ENCODE peak calls at places on chromosomes 11 and 22, in nine cellular contexts. B is NT2/D1; Y is CD8-positive, alpha-beta memory T cell; H is upper lobe of left lung; Z is endodermal cell; U is CD8-positive, alpha-beta T cell; O is WERI-Rb-1; G is CD4-positive, alpha-beta T cell; C is breast epithelium. L is an unnamed sample. For H3K9me3, the result is how much of the 10 kb centered on the place peaks cover.

GRCh38 chr11:12677131-12677530 is 2.9 kb downstream of the TEAD1 start:
- DNase-seq in B (no peak), Y (no peak), H (no peak), Z (peak), U (no peak), O (no peak), G (no peak), C (peak), L (no peak)

GRCh38 chr11:102241026-102241425 is 76.3 kb upstream of the BIRC3 start:
- DNase-seq in B (no peak), Y (no peak), H (no peak), Z (no peak), U (no peak), O (no peak), G (no peak), C (no peak), L (no peak)

GRCh38 chr11:59173080-59173963 is 1.4 kb downstream of the DTX4 start:
- DNase-seq in B (no peak), Y (no peak), H (peak), Z (peak), U (no peak), O (peak), G (no peak), C (peak), L (peak)

GRCh38 chr22:43399980-43400358 is 11.8 kb upstream of the MPPED1 start:
- DNase-seq in B (no peak), Y (no peak), H (no peak), Z (no peak), U (no peak), O (no peak), G (no peak), C (no peak), L (no peak)

GRCh38 chr11:16839821-16840220 is 101.4 kb downstream of the C11orf58 start:
- DNase-seq in B (no peak), Y (no peak), H (no peak), Z (no peak), U (no peak), O (no peak), G (no peak), C (no peak), L (no peak)

GRCh38 chr11:46972343-46972742 is 35.8 kb downstream of the CSTPP1 start:
- DNase-seq in B (no peak), Y (no peak), H (no peak), Z (no peak), U (no peak), O (no peak), G (no peak), C (no peak), L (no peak)

GRCh38 chr11:14015711-14016110 is 53.2 kb downstream of the SPON1 start:
- DNase-seq in B (peak), Y (no peak), H (no peak), Z (peak), U (no peak), O (peak), G (no peak), C (no peak), L (no peak)

GRCh38 chr11:91156041-91156440 is 933.2 kb upstream of the CHORDC1 start:
- DNase-seq in B (no peak), Y (no peak), H (no peak), Z (no peak), U (no peak), O (no peak), G (no peak), C (no peak), L (no peak)

GRCh38 chr11:61294717-61295595 is at the start of gene VWCE:
- DNase-seq in B (peak), Y (peak), H (peak), Z (peak), U (peak), O (peak), G (peak), C (no peak), L (no peak)

GRCh38 chr11:102886999-102887398 is 12.2 kb upstream of the MMP12 start:
- DNase-seq in B (no peak), Y (no peak), H (no peak), Z (no peak), U (no peak), O (no peak), G (no peak), C (no peak), L (no peak)

GRCh38 chr11:57458410-57459111 is 1.8 kb upstream of the RTN4RL2 start:
- DNase-seq in B (no peak), Y (peak), H (peak), Z (peak), U (peak), O (peak), G (peak), C (no peak), L (no peak)

GRCh38 chr11:114354076-114354475 is 46.2 kb downstream of the C11orf71 start:
- DNase-seq in B (no peak), Y (no peak), H (no peak), Z (no peak), U (no peak), O (no peak), G (no peak), C (no peak), L (no peak)

GRCh38 chr11:61480936-61481335 is 27.6 kb upstream of the LRRC10B start:
- DNase-seq in B (peak), Y (no peak), H (no peak), Z (peak), U (no peak), O (peak), G (no peak), C (no peak), L (no peak)

GRCh38 chr11:97610854-97611253 is 1221.0 kb downstream of the JRKL start:
- DNase-seq in B (no peak), Y (no peak), H (no peak), Z (no peak), U (no peak), O (no peak), G (no peak), C (no peak), L (no peak)

GRCh38 chr11:28679795-28680194 is 571.6 kb downstream of the METTL15 start:
- DNase-seq in B (no peak), Y (no peak), H (no peak), Z (no peak), U (no peak), O (no peak), G (no peak), C (no peak), L (no peak)

GRCh38 chr11:2178906-2179494 is 7.4 kb upstream of the TH start:
- DNase-seq in B (no peak), Y (no peak), H (peak), Z (no peak), U (no peak), O (no peak), G (no peak), C (no peak), L (no peak)

GRCh38 chr22:34943830-34944229 is 122.1 kb upstream of the ISX start:
- DNase-seq in B (no peak), Y (no peak), H (no peak), Z (no peak), U (no peak), O (no peak), G (no peak), C (no peak), L (no peak)

GRCh38 chr11:116312560-116313340 is 460.0 kb downstream of the BUD13 start:
- DNase-seq in B (no peak), Y (no peak), H (peak), Z (no peak), U (no peak), O (peak), G (no peak), C (peak), L (peak)

GRCh38 chr11:11748706-11749365 is 92.9 kb upstream of the USP47 start:
- DNase-seq in B (no peak), Y (no peak), H (no peak), Z (no peak), U (no peak), O (no peak), G (no peak), C (no peak), L (no peak)

GRCh38 chr11:125167292-125167953 is 2.9 kb downstream of the PKNOX2 start:
- DNase-seq in B (peak), Y (no peak), H (peak), Z (peak), U (no peak), O (peak), G (no peak), C (no peak), L (no peak)

GRCh38 chr11:34166806-34167740 is 61.6 kb downstream of the NAT10 start:
- DNase-seq in B (no peak), Y (no peak), H (no peak), Z (no peak), U (no peak), O (no peak), G (no peak), C (no peak), L (no peak)

GRCh38 chr11:202490-202889 is 4.7 kb downstream of the BET1L start:
- DNase-seq in B (no peak), Y (no peak), H (no peak), Z (peak), U (no peak), O (no peak), G (peak), C (no peak), L (peak)

GRCh38 chr11:119712006-119712405 is 17.0 kb downstream of the NECTIN1 start:
- DNase-seq in B (no peak), Y (no peak), H (no peak), Z (no peak), U (no peak), O (no peak), G (no peak), C (no peak), L (no peak)

GRCh38 chr22:19756288-19757128 is 4.1 kb upstream of the TBX1 start:
- DNase-seq in B (no peak), Y (peak), H (peak), Z (peak), U (peak), O (peak), G (peak), C (peak), L (no peak)

GRCh38 chr11:28347351-28347750 is 239.2 kb downstream of the METTL15 start:
- DNase-seq in B (no peak), Y (no peak), H (no peak), Z (no peak), U (no peak), O (no peak), G (no peak), C (no peak), L (no peak)

GRCh38 chr11:57982763-57983162 is 40.9 kb upstream of the OR9Q1 start:
- DNase-seq in B (no peak), Y (no peak), H (no peak), Z (no peak), U (no peak), O (no peak), G (no peak), C (no peak), L (no peak)

GRCh38 chr11:45921561-45922424 is 663 bp upstream of the LARGE2 start:
- DNase-seq in B (no peak), Y (no peak), H (peak), Z (peak), U (no peak), O (peak), G (no peak), C (peak), L (no peak)

GRCh38 chr11:35618497-35619029 is 303 bp downstream of the FJX1 start:
- DNase-seq in B (no peak), Y (no peak), H (no peak), Z (peak), U (no peak), O (peak), G (no peak), C (no peak), L (no peak)

GRCh38 chr22:21972293-21972779 is 10.3 kb downstream of the TOP3B start:
- DNase-seq in B (no peak), Y (peak), H (peak), Z (peak), U (peak), O (peak), G (peak), C (no peak), L (no peak)

GRCh38 chr11:7473702-7474101 is 11.6 kb upstream of the OLFML1 start:
- DNase-seq in B (no peak), Y (no peak), H (no peak), Z (no peak), U (no peak), O (no peak), G (no peak), C (no peak), L (no peak)

GRCh38 chr22:40578171-40578570 is 58.3 kb downstream of the MRTFA start:
- DNase-seq in B (no peak), Y (no peak), H (no peak), Z (no peak), U (no peak), O (no peak), G (no peak), C (no peak), L (no peak)

DNA sequence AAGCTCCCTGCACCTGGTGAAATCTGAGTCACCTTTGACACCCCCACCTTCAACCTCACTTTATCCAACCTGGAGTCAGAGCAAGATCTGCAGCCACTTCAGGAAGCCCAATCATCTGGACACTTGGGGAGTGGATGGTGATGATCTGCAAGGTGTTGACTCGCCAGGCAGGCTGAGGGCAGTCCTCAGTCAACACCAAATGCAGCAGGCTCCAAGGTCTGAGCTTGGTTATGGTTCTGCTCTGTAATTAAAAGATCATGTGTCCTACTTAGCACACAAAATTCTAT is 446.9 kb downstream of the BRD1 start:
- DNase-seq in B (no peak), Y (no peak), H (no peak), Z (peak), U (no peak), O (no peak), G (no peak), C (no peak), L (no peak)
- H3K9me3 ChIP-seq in B (under half), Y (under half), H (under half), Z (under half), U (under half), O (under half), G (under half), C (under half), L (under half)

GRCh38 chr22:49088801-49089791 is 738.6 kb downstream of the BRD1 start:
- DNase-seq in B (no peak), Y (no peak), H (no peak), Z (no peak), U (no peak), O (no peak), G (no peak), C (no peak), L (peak)
- H3K9me3 ChIP-seq in B (under half), Y (under half), H (under half), Z (under half), U (under half), O (under half), G (under half), C (under half), L (under half)

DNA sequence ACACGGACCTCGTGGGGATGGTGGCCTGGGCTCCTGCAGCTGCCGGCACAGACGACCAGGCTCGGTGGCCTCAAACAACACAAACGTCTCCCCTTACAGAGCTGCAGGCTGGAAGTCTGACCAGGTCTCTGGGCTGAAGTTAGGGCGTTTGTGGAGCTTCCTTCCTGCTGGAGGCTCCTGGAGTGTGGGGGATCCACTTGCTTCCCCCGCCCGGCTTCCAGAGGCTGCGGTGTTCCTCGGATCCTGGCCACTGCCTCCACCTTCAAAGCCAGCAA is 313.5 kb downstream of the CTTN start:
- DNase-seq in B (no peak), Y (no peak), H (no peak), Z (no peak), U (no peak), O (no peak), G (no peak), C (no peak), L (no peak)
- H3K9me3 ChIP-seq in B (under half), Y (under half), H (under half), Z (under half), U (under half), O (under half), G (under half), C (under half), L (under half)

DNA sequence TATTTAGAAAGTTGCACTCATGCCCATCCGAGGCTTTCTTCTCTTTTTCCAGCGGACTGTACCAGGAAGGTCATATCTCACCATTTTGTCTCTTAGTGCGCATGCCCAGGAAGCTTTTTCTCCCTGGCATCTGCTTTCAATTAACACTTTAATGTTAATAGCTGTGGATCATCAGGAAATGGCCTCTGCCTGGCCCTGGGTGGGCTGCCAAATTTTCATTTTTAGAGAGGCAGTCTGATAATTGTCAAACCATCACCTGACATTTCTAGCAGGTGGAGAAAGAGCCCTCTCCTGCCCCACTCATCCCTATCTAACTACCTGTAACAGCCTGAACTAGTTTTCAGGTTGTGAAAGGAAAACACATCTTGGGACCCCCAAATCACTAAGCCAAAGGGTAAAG is 257.4 kb upstream of the LRRC4C start:
- DNase-seq in B (no peak), Y (no peak), H (no peak), Z (no peak), U (no peak), O (no peak), G (no peak), C (no peak), L (no peak)
- H3K9me3 ChIP-seq in B (under half), Y (under half), H (under half), Z (under half), U (under half), O (under half), G (under half), C (under half), L (under half)

DNA sequence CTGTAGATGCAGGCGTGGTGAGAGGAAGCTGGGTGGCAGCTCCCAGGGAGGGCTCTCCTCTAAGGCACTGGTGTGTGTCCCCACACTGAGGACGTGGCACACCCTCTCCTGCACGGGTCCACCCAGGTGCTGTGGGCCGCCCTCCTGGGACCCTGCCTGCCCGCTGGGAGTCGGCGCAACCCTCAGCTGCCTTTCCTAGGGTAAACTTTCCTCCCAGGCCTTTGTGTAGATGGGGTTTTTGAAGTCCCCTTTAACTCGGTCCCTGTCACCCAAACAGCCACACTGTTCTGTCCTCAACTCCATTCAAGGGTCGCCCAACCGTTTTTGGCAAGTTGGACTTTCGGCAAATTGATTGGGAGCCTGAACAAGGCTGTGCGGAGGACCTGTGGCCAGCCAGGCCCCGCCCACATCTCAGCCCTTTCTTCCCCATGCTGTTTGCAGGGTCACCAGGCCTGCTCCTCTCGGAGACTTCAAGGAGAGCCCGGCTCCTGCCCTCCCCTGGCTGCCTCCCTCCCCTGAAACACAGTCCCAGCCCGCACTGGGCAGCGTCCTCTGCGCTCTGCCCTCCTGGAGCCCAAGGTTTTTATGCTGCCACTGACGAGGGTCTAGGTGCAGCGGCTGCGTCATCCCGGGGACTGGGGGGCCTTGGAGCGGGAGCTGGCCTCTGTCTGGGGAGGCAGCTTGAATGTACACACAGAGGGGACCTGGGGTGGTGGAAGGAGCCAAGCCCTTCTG is 1126.2 kb downstream of the BRD1 start:
- DNase-seq in B (no peak), Y (no peak), H (peak), Z (no peak), U (no peak), O (no peak), G (no peak), C (no peak), L (no peak)
- H3K9me3 ChIP-seq in B (under half), Y (under half), H (under half), Z (under half), U (under half), O (under half), G (under half), C (under half), L (under half)

DNA sequence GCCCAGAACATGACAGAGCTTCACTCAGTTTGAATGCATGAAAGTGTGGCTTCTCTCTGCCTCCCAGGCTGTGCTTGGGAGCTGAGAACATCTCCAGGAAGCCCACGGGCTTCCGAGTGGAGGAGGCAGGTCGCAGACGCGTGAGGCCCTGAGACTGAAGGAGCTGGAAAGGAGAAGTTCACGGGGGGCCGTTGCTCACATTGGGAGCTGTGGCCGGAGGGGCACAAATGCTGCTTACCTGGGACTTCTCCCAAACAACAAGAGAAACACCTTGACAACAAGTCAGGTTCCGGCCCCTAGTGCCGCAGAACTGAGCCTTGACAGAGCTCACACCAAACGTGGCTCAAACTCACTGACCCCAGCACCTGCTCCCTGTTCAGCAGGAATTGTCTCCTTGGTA is 207.0 kb downstream of the BRD1 start:
- DNase-seq in B (no peak), Y (no peak), H (no peak), Z (no peak), U (no peak), O (no peak), G (no peak), C (no peak), L (no peak)
- H3K9me3 ChIP-seq in B (under half), Y (under half), H (under half), Z (under half), U (under half), O (under half), G (under half), C (under half), L (under half)

GRCh38 chr22:47329727-47330653 is 567.5 kb downstream of the TBC1D22A start:
- DNase-seq in B (no peak), Y (no peak), H (no peak), Z (no peak), U (no peak), O (no peak), G (no peak), C (no peak), L (no peak)
- H3K9me3 ChIP-seq in B (under half), Y (under half), H (under half), Z (half or more), U (under half), O (under half), G (under half), C (under half), L (under half)

GRCh38 chr11:75570559-75571139 is 8.6 kb downstream of the SERPINH1 start:
- DNase-seq in B (no peak), Y (no peak), H (no peak), Z (no peak), U (no peak), O (no peak), G (no peak), C (no peak), L (no peak)
- H3K9me3 ChIP-seq in B (under half), Y (under half), H (under half), Z (under half), U (under half), O (under half), G (under half), C (under half), L (under half)

L was measured in suprapubic skin.